ENCODE peak calls at places on chromosomes 5 and 9, in nine cellular contexts. Y, K, V, F, C, I, A, E and T are unnamed samples.

GRCh38 chr5:150412319-150413175 is at the start of gene CD74:
- DNase-seq in Y (peak), K (peak), V (peak), F (no peak), C (peak), I (no peak), A (peak), E (no peak), T (peak)

GRCh38 chr5:34608368-34608767 is 47.8 kb upstream of the RAI14 start:
- DNase-seq in Y (no peak), K (no peak), V (no peak), F (no peak), C (no peak), I (no peak), A (no peak), E (no peak), T (no peak)

GRCh38 chr5:59418766-59419165 is 474.8 kb downstream of the PDE4D start:
- DNase-seq in Y (no peak), K (no peak), V (no peak), F (no peak), C (no peak), I (no peak), A (no peak), E (no peak), T (no peak)

GRCh38 chr9:131598121-131598520 is 52.8 kb downstream of the PRRT1B start:
- DNase-seq in Y (no peak), K (no peak), V (no peak), F (no peak), C (peak), I (no peak), A (peak), E (no peak), T (peak)

GRCh38 chr9:95264954-95265615 is 52.4 kb downstream of the FANCC start:
- DNase-seq in Y (no peak), K (no peak), V (no peak), F (no peak), C (no peak), I (peak), A (no peak), E (no peak), T (peak)

GRCh38 chr9:99437145-99437544 is 215.1 kb downstream of the SEC61B start:
- DNase-seq in Y (no peak), K (no peak), V (no peak), F (peak), C (no peak), I (peak), A (no peak), E (no peak), T (no peak)

GRCh38 chr9:2466703-2467102 is 154.9 kb upstream of the VLDLR start:
- DNase-seq in Y (peak), K (no peak), V (no peak), F (peak), C (no peak), I (no peak), A (no peak), E (peak), T (no peak)

GRCh38 chr5:93909356-93909755 is 168.0 kb upstream of the POU5F2 start:
- DNase-seq in Y (no peak), K (no peak), V (no peak), F (no peak), C (no peak), I (no peak), A (no peak), E (no peak), T (peak)

GRCh38 chr9:19431361-19432171 is 22.8 kb downstream of the ACER2 start:
- DNase-seq in Y (peak), K (no peak), V (no peak), F (no peak), C (no peak), I (no peak), A (no peak), E (no peak), T (no peak)

GRCh38 chr9:20760246-20760901 is 76.3 kb downstream of the FOCAD start:
- DNase-seq in Y (no peak), K (no peak), V (no peak), F (no peak), C (no peak), I (no peak), A (no peak), E (no peak), T (no peak)

GRCh38 chr9:88182501-88182900 is 44.2 kb upstream of the SPATA31C2 start:
- DNase-seq in Y (no peak), K (no peak), V (no peak), F (no peak), C (no peak), I (no peak), A (no peak), E (no peak), T (no peak)

GRCh38 chr9:98502311-98502975 is 206.3 kb downstream of the GABBR2 start:
- DNase-seq in Y (no peak), K (no peak), V (no peak), F (no peak), C (no peak), I (no peak), A (no peak), E (no peak), T (peak)

GRCh38 chr5:23446436-23446835 is 61.0 kb upstream of the PRDM9 start:
- DNase-seq in Y (no peak), K (no peak), V (no peak), F (no peak), C (no peak), I (no peak), A (no peak), E (no peak), T (peak)

GRCh38 chr9:128026255-128027165 is 40.6 kb downstream of the NAIF1 start:
- DNase-seq in Y (peak), K (no peak), V (peak), F (no peak), C (peak), I (no peak), A (no peak), E (no peak), T (peak)

GRCh38 chr9:136973618-136974617 is 3.4 kb upstream of the PTGDS start:
- DNase-seq in Y (no peak), K (no peak), V (no peak), F (no peak), C (no peak), I (no peak), A (no peak), E (no peak), T (no peak)

GRCh38 chr9:4366649-4367330 is 66.9 kb upstream of the GLIS3 start:
- DNase-seq in Y (peak), K (peak), V (peak), F (peak), C (peak), I (peak), A (peak), E (no peak), T (peak)

GRCh38 chr9:95383198-95383673 is 65.7 kb upstream of the FANCC start:
- DNase-seq in Y (no peak), K (no peak), V (no peak), F (no peak), C (no peak), I (no peak), A (no peak), E (peak), T (peak)

GRCh38 chr9:38240051-38240450 is 152.5 kb upstream of the ALDH1B1 start:
- DNase-seq in Y (no peak), K (peak), V (no peak), F (no peak), C (no peak), I (no peak), A (no peak), E (no peak), T (no peak)

GRCh38 chr5:1343931-1344901 is 683 bp downstream of the CLPTM1L start:
- DNase-seq in Y (peak), K (peak), V (no peak), F (no peak), C (no peak), I (no peak), A (no peak), E (no peak), T (peak)

GRCh38 chr9:130945173-130945572 is 6.1 kb upstream of the FIBCD1 start:
- DNase-seq in Y (no peak), K (no peak), V (no peak), F (no peak), C (no peak), I (no peak), A (no peak), E (no peak), T (no peak)

GRCh38 chr5:150781706-150782614 is 3.4 kb downstream of the SMIM3 start:
- DNase-seq in Y (no peak), K (no peak), V (no peak), F (no peak), C (peak), I (peak), A (no peak), E (peak), T (peak)

GRCh38 chr5:178322736-178323540 is 90.3 kb upstream of the PHYKPL start:
- DNase-seq in Y (no peak), K (no peak), V (peak), F (no peak), C (no peak), I (no peak), A (no peak), E (no peak), T (no peak)

GRCh38 chr5:15821506-15821905 is 321.5 kb downstream of the FBXL7 start:
- DNase-seq in Y (no peak), K (no peak), V (no peak), F (no peak), C (no peak), I (no peak), A (no peak), E (no peak), T (peak)

GRCh38 chr5:83277953-83278352 is 193.6 kb upstream of the VCAN start:
- DNase-seq in Y (no peak), K (no peak), V (no peak), F (no peak), C (no peak), I (no peak), A (no peak), E (no peak), T (no peak)

GRCh38 chr9:106945727-106946690 is 83.0 kb downstream of the ZNF462 start:
- DNase-seq in Y (no peak), K (no peak), V (no peak), F (no peak), C (no peak), I (peak), A (no peak), E (no peak), T (peak)

GRCh38 chr5:1665231-1665630 is 134.4 kb downstream of the MRPL36 start:
- DNase-seq in Y (no peak), K (no peak), V (no peak), F (no peak), C (no peak), I (no peak), A (no peak), E (no peak), T (no peak)